ENCODE peak calls at places on chromosomes 5 and 9, in seven cellular contexts. P, R, D, G, N, Q and J are unnamed samples.

GRCh38 chr5:170296935-170297588 is 515 bp downstream of the LCP2 start:
- DNase-seq in P (no peak), Q (no peak), D (no peak), N (no peak), G (no peak), R (no peak), J (peak)

GRCh38 chr5:149820012-149820411 is 89.9 kb downstream of the PPARGC1B start:
- DNase-seq in N (no peak), P (no peak), D (no peak), R (no peak), Q (no peak), G (no peak), J (no peak)

GRCh38 chr9:137381501-137382443 is 41.2 kb downstream of the EXD3 start:
- DNase-seq in G (no peak), R (no peak), P (peak), D (no peak), N (no peak), Q (peak), J (no peak)

GRCh38 chr5:150119421-150120061 is 33.2 kb upstream of the CSF1R start:
- DNase-seq in N (no peak), D (no peak), P (peak), G (no peak), R (no peak), Q (no peak), J (peak)

GRCh38 chr5:156120777-156121176 is 206.2 kb upstream of the SGCD start:
- DNase-seq in P (no peak), N (no peak), Q (no peak), R (no peak), G (peak), D (no peak), J (no peak)

GRCh38 chr5:82167372-82167771 is 110.8 kb downstream of the RPS23 start:
- DNase-seq in G (no peak), D (no peak), N (no peak), P (no peak), R (no peak), Q (no peak), J (no peak)

GRCh38 chr9:127862075-127863011 is 7.9 kb upstream of the ENG start:
- DNase-seq in P (peak), D (no peak), Q (peak), R (peak), G (no peak), N (peak), J (peak)

GRCh38 chr9:97853844-97854695 is 1.0 kb downstream of the FOXE1 start:
- DNase-seq in P (no peak), R (no peak), Q (no peak), D (peak), G (peak), N (no peak), J (peak)

GRCh38 chr9:95947118-95947517 is 71.6 kb downstream of the ERCC6L2 start:
- DNase-seq in P (no peak), G (no peak), D (no peak), N (no peak), Q (no peak), R (no peak), J (no peak)

GRCh38 chr5:123371575-123372179 is 51.5 kb downstream of the CEP120 start:
- DNase-seq in G (peak), Q (peak), R (peak), N (peak), P (peak), D (peak), J (no peak)

GRCh38 chr5:173919443-173919842 is 31.3 kb downstream of the CPEB4 start:
- DNase-seq in G (no peak), D (peak), N (no peak), P (no peak), R (peak), Q (no peak), J (no peak)

GRCh38 chr5:177520271-177520670 is 3.5 kb upstream of the DDX41 start:
- DNase-seq in P (peak), N (no peak), Q (no peak), D (no peak), G (no peak), R (no peak), J (no peak)

GRCh38 chr5:176424181-176424580 is 7.8 kb upstream of the CLTB start:
- DNase-seq in G (no peak), Q (no peak), P (no peak), N (no peak), D (no peak), R (no peak), J (no peak)

GRCh38 chr5:143454936-143455516 is 51.5 kb upstream of the NR3C1 start:
- DNase-seq in R (no peak), Q (no peak), G (no peak), D (no peak), P (no peak), N (no peak), J (no peak)

GRCh38 chr9:126703330-126704156 is 89.8 kb downstream of the LMX1B start:
- DNase-seq in N (no peak), R (no peak), G (no peak), D (no peak), P (peak), Q (no peak), J (no peak)

GRCh38 chr5:72649449-72649848 is 142.2 kb upstream of the ZNF366 start:
- DNase-seq in P (peak), Q (no peak), D (no peak), N (no peak), G (peak), R (no peak), J (no peak)

GRCh38 chr9:117916291-117916690 is 212.1 kb downstream of the TLR4 start:
- DNase-seq in N (no peak), D (no peak), R (no peak), P (no peak), G (no peak), Q (no peak), J (no peak)

GRCh38 chr9:109923371-109923770 is 143.4 kb downstream of the PALM2AKAP2 start:
- DNase-seq in G (no peak), R (peak), Q (no peak), N (no peak), P (no peak), D (no peak), J (no peak)

GRCh38 chr5:126917918-126918623 is 112.3 kb downstream of the MARCHF3 start:
- DNase-seq in N (no peak), G (peak), D (no peak), P (no peak), R (no peak), Q (no peak), J (no peak)

GRCh38 chr9:114507726-114508125 is 2.5 kb upstream of the WHRN start:
- DNase-seq in D (peak), N (no peak), G (peak), P (no peak), R (peak), Q (no peak), J (no peak)
- TF ChIP-seq CTCF in D (peak), N (no peak), G (peak), P (no peak), R (peak), Q (no peak), J (peak)

GRCh38 chr9:135500525-135501260 is at the start of gene MRPS2:
- DNase-seq in D (peak), G (peak), Q (peak), P (peak), R (peak), N (peak), J (peak)
- H3K4me3 ChIP-seq in D (peak), G (peak), Q (peak), P (peak), R (peak), N (peak), J (peak)

GRCh38 chr5:157867736-157868135 is 8.8 kb upstream of the CLINT1 start:
- DNase-seq in D (no peak), G (no peak), P (no peak), Q (no peak), N (no peak), R (no peak), J (peak)

GRCh38 chr5:157865844-157866243 is 6.9 kb upstream of the CLINT1 start:
- DNase-seq in P (no peak), N (no peak), D (peak), Q (no peak), R (no peak), G (peak), J (no peak)

GRCh38 chr5:157866536-157866935 is 7.6 kb upstream of the CLINT1 start:
- DNase-seq in N (no peak), P (no peak), D (no peak), R (no peak), G (no peak), Q (no peak), J (no peak)

GRCh38 chr5:157874861-157875260 is 15.9 kb upstream of the CLINT1 start:
- DNase-seq in N (no peak), R (no peak), D (peak), Q (no peak), G (no peak), P (no peak), J (no peak)

DNA sequence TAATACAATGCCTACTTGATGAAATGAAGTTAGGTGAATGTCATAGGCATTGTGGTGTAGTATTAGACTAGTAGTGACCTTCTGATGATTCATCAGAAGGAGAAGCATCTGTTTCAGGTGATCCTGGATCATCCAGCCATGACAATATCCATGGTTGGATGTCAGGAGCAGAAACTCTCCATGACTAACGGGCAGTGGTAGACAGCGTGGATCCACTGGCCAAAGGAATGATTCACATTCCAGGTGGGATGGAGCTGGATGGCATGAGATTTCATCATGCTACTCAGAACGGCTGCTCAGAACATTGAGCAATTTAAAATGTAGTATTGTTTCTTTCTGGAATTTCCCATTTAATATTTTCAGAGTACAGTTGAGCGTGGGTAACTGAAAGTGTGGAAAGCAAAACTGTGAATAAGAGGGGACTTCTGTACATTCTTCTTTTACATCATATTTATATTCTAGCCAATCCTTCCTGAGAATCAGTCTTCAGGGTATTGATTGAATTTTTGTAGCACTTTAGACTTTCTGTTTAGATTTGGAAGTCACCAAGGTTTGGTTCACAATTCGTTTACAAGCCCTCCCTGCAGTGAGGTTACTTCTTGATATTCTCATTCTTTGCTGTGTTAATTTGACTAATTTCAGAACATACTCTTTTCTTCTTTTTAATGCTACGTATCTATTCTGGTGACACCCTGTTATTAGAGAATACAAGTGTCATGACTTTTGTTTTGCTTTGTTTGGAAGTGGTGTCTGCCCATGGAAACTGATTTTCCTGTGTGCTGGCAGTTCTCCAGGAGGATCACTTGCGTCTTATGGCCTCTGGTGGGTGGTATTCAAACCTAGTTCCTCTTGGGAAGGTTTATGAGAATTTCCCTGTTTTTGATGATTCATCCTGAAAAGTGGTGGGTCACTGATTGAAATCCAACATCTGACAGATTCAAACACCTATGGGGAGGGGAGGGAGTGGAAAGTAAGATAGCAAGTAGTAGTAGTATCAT is 12.2 kb upstream of the CLINT1 start:
- DNase-seq in D (peak), N (no peak), G (peak), Q (no peak), P (no peak), R (peak), J (no peak)
- TF ChIP-seq CTCF in D (peak), N (no peak), G (peak), Q (no peak), P (no peak), R (no peak), J (no peak)

DNA sequence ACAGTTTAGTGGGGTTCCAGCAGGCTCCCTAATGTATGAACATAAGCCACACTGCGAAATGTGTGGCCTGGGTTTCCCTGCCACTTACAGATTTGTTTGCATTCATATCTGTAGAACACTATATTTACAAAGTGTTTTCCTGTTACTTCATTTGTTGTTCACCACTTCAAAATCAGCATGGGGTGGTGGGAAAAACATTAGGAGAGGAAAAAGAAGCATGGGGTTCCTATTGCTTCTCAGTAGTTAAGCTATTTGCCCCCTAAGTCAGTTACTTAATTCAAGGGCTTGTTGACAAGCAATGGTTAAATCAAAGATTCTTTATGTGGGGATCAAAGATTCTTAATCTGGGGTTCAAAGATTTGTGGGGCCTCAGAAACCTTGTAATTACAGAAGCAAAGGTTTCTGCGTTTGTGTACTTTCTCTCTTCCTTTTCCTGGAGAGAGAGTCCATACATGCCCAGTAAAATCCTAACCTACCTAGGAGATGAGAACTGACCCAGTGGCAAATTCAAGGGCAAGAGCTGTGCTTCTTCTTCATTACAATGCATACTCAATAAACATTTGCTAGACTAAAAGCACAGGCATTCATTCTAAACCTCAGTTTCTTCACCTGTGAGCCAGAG is 27.0 kb downstream of the ZNF608 start:
- DNase-seq in Q (no peak), D (no peak), N (no peak), G (no peak), P (no peak), R (no peak), J (no peak)
- H3K4me3 ChIP-seq in Q (no peak), D (no peak), N (no peak), G (no peak), P (no peak), R (no peak), J (no peak)

DNA sequence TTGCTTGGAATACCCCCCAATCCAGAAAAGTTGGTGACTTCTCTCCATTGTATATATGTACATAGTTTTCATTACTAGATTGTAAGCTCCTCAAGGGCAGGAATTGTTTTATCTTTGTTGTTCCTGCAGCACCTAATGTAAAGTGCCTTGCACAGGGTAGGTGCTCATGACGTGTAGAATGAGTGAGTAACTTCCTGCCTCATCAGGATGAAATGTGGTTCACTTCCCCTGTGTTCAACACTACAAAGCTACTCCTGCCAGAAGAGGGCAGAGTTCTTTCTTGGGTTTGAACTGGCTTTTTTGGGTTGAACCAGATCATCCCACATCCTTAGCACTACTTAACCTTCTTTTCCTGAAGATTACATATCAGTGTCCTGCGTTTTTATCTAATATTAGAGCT is 23.9 kb downstream of the GTF3C4 start:
- DNase-seq in P (no peak), D (peak), R (peak), Q (no peak), N (no peak), G (peak), J (peak)
- TF ChIP-seq CTCF in P (no peak), D (peak), R (peak), Q (no peak), N (no peak), G (peak), J (peak)